ENCODE peak calls at places on chromosomes 12 and 14, in four cellular contexts. K, E, Y and C are unnamed samples.

GRCh38 chr12:108884116-108885012 is 4.5 kb downstream of the DAO start:
- DNase-seq in K (peak; percentile 73), E (peak; percentile 80), Y (no peak), C (peak; percentile 15)

GRCh38 chr12:88035907-88036289 is 6.7 kb upstream of the C12orf50 start:
- DNase-seq in K (no peak), E (no peak), Y (no peak), C (no peak)

GRCh38 chr14:25007832-25008231 is 42.1 kb downstream of the STXBP6 start:
- DNase-seq in K (no peak), E (no peak), Y (no peak), C (no peak)

GRCh38 chr12:15152864-15153263 is 68.4 kb downstream of the RERG start:
- DNase-seq in K (no peak), E (no peak), Y (peak; percentile 30), C (no peak)

GRCh38 chr12:93453633-93454032 is 11.9 kb upstream of the UBE2N start:
- DNase-seq in K (peak; percentile 30), E (no peak), Y (peak; percentile 77), C (no peak)

GRCh38 chr14:20434701-20435453 is 1.1 kb downstream of the KLHL33 start:
- DNase-seq in K (no peak), E (no peak), Y (no peak), C (peak; percentile 61)

GRCh38 chr12:85733441-85733840 is 102.8 kb downstream of the RASSF9 start:
- DNase-seq in K (no peak), E (no peak), Y (peak; percentile 10), C (no peak)

GRCh38 chr12:6211421-6211869 is 11.2 kb downstream of the CD9 start:
- DNase-seq in K (no peak), E (no peak), Y (peak; percentile 91), C (no peak)

GRCh38 chr14:53153702-53154112 is 584 bp upstream of the DDHD1 start:
- DNase-seq in K (no peak), E (no peak), Y (no peak), C (no peak)

GRCh38 chr12:78674311-78675085 is 190.1 kb upstream of the SYT1 start:
- DNase-seq in K (no peak), E (no peak), Y (peak; percentile 56), C (no peak)

GRCh38 chr12:31000751-31001150 is 72.9 kb upstream of the DDX11 start:
- DNase-seq in K (no peak), E (no peak), Y (peak; percentile 34), C (no peak)
- H4K5ac ChIP-seq in K (no peak overlapping the region), E (no peak overlapping the region), Y (no peak overlapping the region), C (no peak overlapping the region)

DNA sequence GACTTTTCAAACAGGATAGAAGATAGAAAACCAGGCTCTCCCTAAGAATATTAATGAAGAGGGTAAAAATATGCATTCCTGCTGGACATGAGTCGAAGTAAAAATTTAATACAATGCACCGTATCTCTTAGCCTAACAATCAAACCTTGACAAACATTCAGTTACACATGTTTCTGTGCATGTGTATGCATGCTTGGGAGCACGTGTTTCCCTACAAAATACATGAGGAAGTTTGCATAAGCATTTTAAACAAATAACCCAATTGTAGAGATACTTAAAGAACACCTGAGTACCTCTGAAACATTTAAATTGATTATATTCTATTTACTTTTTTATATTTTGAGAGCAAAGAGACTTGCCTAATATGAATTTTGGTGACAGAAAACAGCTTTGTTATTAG is 1763.7 kb upstream of the SEL1L start:
- DNase-seq in K (no peak), E (no peak), Y (no peak), C (no peak)
- H4K5ac ChIP-seq in K (no peak overlapping the region), E (no peak overlapping the region), Y (no peak overlapping the region), C (no peak overlapping the region)

DNA sequence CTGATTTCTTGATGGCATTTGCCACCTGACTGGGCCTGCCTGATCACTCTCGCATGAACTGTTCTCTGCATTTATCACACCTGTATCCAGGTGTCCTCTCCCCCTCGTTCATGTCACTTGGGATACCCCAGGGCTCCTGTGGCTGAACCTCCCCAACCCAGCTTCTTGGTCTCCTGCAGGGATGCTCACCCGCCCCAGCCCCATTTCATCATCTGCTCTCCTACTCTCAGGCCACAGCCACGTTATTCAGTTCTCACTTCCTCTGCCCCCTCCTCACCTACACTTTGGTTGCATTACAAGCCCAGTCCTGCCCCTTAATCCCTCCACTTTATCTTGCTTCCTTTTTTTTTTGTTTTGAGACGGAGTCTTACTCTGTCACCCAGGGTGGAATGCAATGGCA is 35.5 kb downstream of the TMBIM6 start:
- DNase-seq in K (peak; percentile 47), E (no peak), Y (no peak), C (no peak)
- H4K5ac ChIP-seq in K (no peak overlapping the region), E (no peak overlapping the region), Y (peak overlapping the region; percentile 51), C (no peak overlapping the region)

DNA sequence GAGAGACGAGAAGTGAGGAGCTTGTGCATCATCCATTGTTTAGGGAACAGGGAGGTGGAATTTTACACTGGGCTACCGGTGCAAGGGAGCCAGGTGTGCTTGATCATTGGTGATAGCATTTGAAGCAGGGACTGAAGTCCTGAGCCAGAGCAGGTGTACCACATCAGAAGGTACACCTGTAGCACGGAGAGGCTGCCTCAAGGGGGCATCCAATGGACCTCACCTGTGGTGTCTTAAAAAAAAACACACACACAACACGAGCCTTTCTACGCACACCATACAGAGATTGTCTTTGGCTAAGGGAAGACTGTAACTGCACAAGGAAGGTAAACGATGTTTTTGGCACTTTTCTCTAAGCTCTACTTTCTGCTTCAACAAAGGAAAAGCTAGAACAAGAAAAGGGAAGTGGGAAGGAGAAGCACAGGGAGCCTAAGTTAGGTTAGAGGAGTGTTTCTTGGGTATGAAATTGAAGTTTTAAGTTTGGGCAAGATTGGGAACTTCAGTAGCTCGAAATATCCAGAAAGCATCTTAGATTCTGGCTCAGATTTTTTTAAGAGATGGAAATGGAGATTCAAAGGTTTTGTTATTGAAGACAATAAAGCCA is 334.3 kb upstream of the FBXO33 start:
- DNase-seq in K (peak; percentile 14), E (peak; percentile 34), Y (no peak), C (no peak)
- H4K5ac ChIP-seq in K (no peak overlapping the region), E (no peak overlapping the region), Y (no peak overlapping the region), C (no peak overlapping the region)

DNA sequence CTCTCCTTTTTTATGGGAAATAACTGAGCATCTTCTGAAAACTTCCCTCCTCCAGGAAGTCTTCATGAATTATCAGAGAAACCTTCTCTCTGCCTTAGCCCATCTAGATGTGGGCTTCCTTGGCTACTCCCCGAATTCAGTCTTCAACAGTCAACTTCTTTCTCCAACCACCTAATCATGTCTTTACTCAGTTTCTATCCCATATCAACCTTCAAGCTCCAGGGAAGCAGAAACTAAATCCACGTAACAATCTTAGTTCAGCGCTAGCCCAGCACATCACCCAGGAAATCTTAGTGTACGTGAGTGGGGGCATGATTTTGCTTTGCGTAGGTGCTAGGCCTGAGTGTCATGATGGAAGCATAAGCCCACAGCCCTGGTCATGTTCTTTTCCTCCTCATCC is 12.7 kb upstream of the KRT77 start:
- DNase-seq in K (no peak), E (no peak), Y (no peak), C (no peak)
- H4K5ac ChIP-seq in K (no peak overlapping the region), E (no peak overlapping the region), Y (no peak overlapping the region), C (no peak overlapping the region)

GRCh38 chr12:116745554-116745953 is 7.4 kb downstream of the RNFT2 start:
- DNase-seq in K (no peak), E (no peak), Y (no peak), C (no peak)

GRCh38 chr12:116750298-116750697 is 12.2 kb downstream of the RNFT2 start:
- DNase-seq in K (no peak), E (no peak), Y (no peak), C (no peak)

GRCh38 chr12:116749884-116750283 is 11.8 kb downstream of the RNFT2 start:
- DNase-seq in K (no peak), E (peak; percentile 19), Y (no peak), C (no peak)
- H4K5ac ChIP-seq in K (no peak overlapping the region), E (no peak overlapping the region), Y (no peak overlapping the region), C (no peak overlapping the region)

GRCh38 chr12:38316391-38317129 is at the start of gene ALG10B:
- DNase-seq in K (peak; percentile 97), E (peak; percentile 93), Y (peak; percentile 96), C (peak; percentile 92)
- H4K5ac ChIP-seq in K (no peak within 1 kb of the TSS), E (no peak within 1 kb of the TSS), Y (peak within 1 kb of the TSS; percentile 46), C (no peak within 1 kb of the TSS)

GRCh38 chr14:64540208-64541202 is at the start of gene HSPA2:
- DNase-seq in K (peak; percentile 100), E (peak; percentile 99), Y (peak; percentile 99), C (peak; percentile 98)
- H4K5ac ChIP-seq in K (no peak within 1 kb of the TSS), E (no peak within 1 kb of the TSS), Y (peak within 1 kb of the TSS; percentile 19), C (peak within 1 kb of the TSS; percentile 93)

DNA sequence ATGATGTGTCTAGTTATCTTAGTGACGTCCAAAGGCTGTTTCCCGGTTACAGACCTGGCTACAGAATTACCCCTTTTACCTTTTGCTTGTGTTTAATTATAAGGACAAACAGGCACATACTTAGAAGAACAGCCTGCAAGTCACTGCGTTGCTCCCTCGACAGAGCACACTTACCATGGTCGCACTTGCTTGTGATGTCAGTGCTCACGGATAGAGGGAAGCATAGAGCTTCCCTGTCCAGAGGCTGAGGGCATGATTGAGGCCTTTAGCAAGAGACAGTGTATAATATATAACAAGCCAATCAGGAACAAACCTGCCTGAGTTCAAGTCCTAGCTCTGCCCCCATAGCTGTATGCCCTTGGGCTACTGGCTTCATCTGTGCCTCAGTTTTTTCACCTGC is 73.2 kb upstream of the SCN8A start:
- DNase-seq in K (peak; percentile 63), E (peak; percentile 67), Y (no peak), C (no peak)
- H4K5ac ChIP-seq in K (no peak overlapping the region), E (no peak overlapping the region), Y (no peak overlapping the region), C (no peak overlapping the region)

GRCh38 chr14:62138593-62138992 is 376.4 kb downstream of the SNAPC1 start:
- DNase-seq in K (peak; percentile 44), E (no peak), Y (peak; percentile 21), C (no peak)

GRCh38 chr14:62130441-62130840 is 368.2 kb downstream of the SNAPC1 start:
- DNase-seq in K (no peak), E (no peak), Y (no peak), C (no peak)

DNA sequence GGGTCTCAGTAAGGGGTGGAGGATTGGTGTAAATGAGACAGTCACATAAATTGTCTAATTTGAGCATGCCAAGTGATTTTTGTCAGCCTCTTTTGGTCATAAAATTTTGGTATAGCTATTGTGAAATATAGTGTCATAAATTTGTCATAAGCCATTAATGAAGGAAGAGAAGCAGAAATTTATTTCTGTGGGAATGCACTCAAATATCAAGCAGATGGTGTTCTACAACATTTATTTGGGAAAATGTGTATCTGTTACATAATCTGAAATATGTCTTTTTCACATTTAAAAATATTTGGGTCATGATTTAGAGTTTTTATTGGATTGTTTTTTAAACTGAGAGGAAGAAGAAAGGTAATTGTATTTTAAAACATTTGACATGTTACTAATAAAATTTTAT is 371.6 kb downstream of the SNAPC1 start:
- DNase-seq in K (no peak), E (no peak), Y (no peak), C (no peak)
- H4K5ac ChIP-seq in K (no peak overlapping the region), E (no peak overlapping the region), Y (no peak overlapping the region), C (no peak overlapping the region)